ENCODE peak calls at places on chromosomes 12 and 14, in six cellular contexts. O, L, U, J, Q and F are unnamed samples.

GRCh38 chr12:132407525-132407924 is 78.1 kb upstream of the GALNT9 start:
- DNase-seq in O (no peak), L (peak; percentile 47), U (no peak), J (no peak), Q (no peak), F (no peak)

GRCh38 chr12:92949466-92949865 is 20.4 kb upstream of the EEA1 start:
- DNase-seq in O (no peak), L (no peak), U (no peak), J (no peak), Q (no peak), F (no peak)

GRCh38 chr14:96198430-96199133 is 6.1 kb upstream of the BDKRB2 start:
- DNase-seq in O (no peak), L (no peak), U (no peak), J (no peak), Q (no peak), F (no peak)

GRCh38 chr12:95881331-95881955 is 22.7 kb downstream of the SNRPF start:
- DNase-seq in O (no peak), L (no peak), U (no peak), J (no peak), Q (no peak), F (no peak)

GRCh38 chr14:64060648-64061096 is 207.9 kb downstream of the SYNE2 start:
- DNase-seq in O (no peak), L (peak; percentile 5), U (peak; percentile 50), J (peak; percentile 35), Q (peak; percentile 34), F (no peak)

GRCh38 chr12:14999421-15000047 is 26.7 kb downstream of the PDE6H start:
- DNase-seq in O (no peak), L (no peak), U (no peak), J (no peak), Q (no peak), F (no peak)

GRCh38 chr14:69880851-69881250 is 1.6 kb downstream of the SMOC1 start:
- DNase-seq in O (no peak), L (no peak), U (no peak), J (no peak), Q (no peak), F (no peak)

GRCh38 chr14:80615831-80616230 is 325.7 kb downstream of the CEP128 start:
- DNase-seq in O (no peak), L (no peak), U (no peak), J (no peak), Q (no peak), F (no peak)

GRCh38 chr14:65072256-65072655 is 30.1 kb downstream of the MAX start:
- DNase-seq in O (no peak), L (no peak), U (no peak), J (no peak), Q (no peak), F (no peak)

GRCh38 chr12:114794049-114794558 is 110.1 kb upstream of the TBX3 start:
- DNase-seq in O (no peak), L (peak; percentile 23), U (no peak), J (no peak), Q (no peak), F (no peak)

GRCh38 chr12:47881826-47882427 is 22.9 kb downstream of the VDR start:
- DNase-seq in O (peak; percentile 28), L (no peak), U (peak; percentile 78), J (no peak), Q (peak; percentile 20), F (no peak)

GRCh38 chr12:49674318-49674985 is 32.8 kb downstream of the FMNL3 start:
- DNase-seq in O (no peak), L (no peak), U (peak; percentile 34), J (no peak), Q (no peak), F (no peak)

GRCh38 chr12:51209259-51209658 is 8.6 kb downstream of the POU6F1 start:
- DNase-seq in O (no peak), L (no peak), U (no peak), J (no peak), Q (no peak), F (no peak)

GRCh38 chr12:3632256-3633240 is 120.4 kb downstream of the CRACR2A start:
- DNase-seq in O (no peak), L (no peak), U (no peak), J (no peak), Q (no peak), F (no peak)

GRCh38 chr14:104876251-104876699 is 11.2 kb downstream of the CEP170B start:
- DNase-seq in O (no peak), L (peak; percentile 86), U (no peak), J (peak; percentile 23), Q (peak; percentile 69), F (no peak)

GRCh38 chr12:113867258-113867657 is 98.9 kb downstream of the RBM19 start:
- DNase-seq in O (no peak), L (peak; percentile 56), U (no peak), J (no peak), Q (peak; percentile 27), F (no peak)

GRCh38 chr14:100557658-100558057 is 29.6 kb downstream of the BEGAIN start:
- DNase-seq in O (no peak), L (no peak), U (peak; percentile 65), J (no peak), Q (no peak), F (no peak)

GRCh38 chr12:60977966-60978365 is 1282.2 kb upstream of the USP15 start:
- DNase-seq in O (no peak), L (no peak), U (no peak), J (no peak), Q (no peak), F (no peak)
- TF ChIP-seq CTCF in O (no peak), L (no peak), U (no peak), J (peak; percentile 37), Q (no peak), F (no peak)

GRCh38 chr12:121011820-121012219 is 4.5 kb downstream of the C12orf43 start:
- DNase-seq in O (no peak), L (no peak), U (no peak), J (no peak), Q (no peak), F (no peak)

GRCh38 chr12:121018860-121019259 is 2.6 kb upstream of the C12orf43 start:
- DNase-seq in O (no peak), L (no peak), U (no peak), J (no peak), Q (no peak), F (no peak)

GRCh38 chr12:121013715-121014114 is 2.6 kb downstream of the C12orf43 start:
- DNase-seq in O (no peak), L (no peak), U (no peak), J (no peak), Q (peak; percentile 37), F (no peak)

GRCh38 chr12:121017966-121018491 is 1.7 kb upstream of the C12orf43 start:
- DNase-seq in O (no peak), L (peak; percentile 47), U (no peak), J (no peak), Q (no peak), F (no peak)

GRCh38 chr12:121015825-121016766 is at the start of gene C12orf43:
- DNase-seq in O (peak; percentile 90), L (peak; percentile 90), U (peak; percentile 97), J (peak; percentile 87), Q (peak; percentile 92), F (peak; percentile 92)
- TF ChIP-seq POLR2A in O (peak; percentile 32), L (peak; percentile 87), U (no peak), J (peak; percentile 57), Q (peak; percentile 76), F (no peak)

GRCh38 chr12:46676797-46677520 is 148.8 kb downstream of the SLC38A4 start:
- DNase-seq in O (no peak), L (no peak), U (no peak), J (no peak), Q (no peak), F (no peak)

GRCh38 chr12:46676396-46676795 is 149.4 kb downstream of the SLC38A4 start:
- DNase-seq in O (no peak), L (no peak), U (no peak), J (no peak), Q (no peak), F (no peak)

GRCh38 chr12:46679754-46680153 is 146.0 kb downstream of the SLC38A4 start:
- DNase-seq in O (no peak), L (no peak), U (no peak), J (no peak), Q (no peak), F (no peak)

GRCh38 chr12:46678441-46678840 is 147.4 kb downstream of the SLC38A4 start:
- DNase-seq in O (no peak), L (no peak), U (no peak), J (no peak), Q (no peak), F (no peak)

GRCh38 chr12:46677749-46678148 is 148.0 kb downstream of the SLC38A4 start:
- DNase-seq in O (no peak), L (no peak), U (no peak), J (no peak), Q (peak; percentile 70), F (no peak)
- TF ChIP-seq CTCF in O (peak; percentile 42), L (peak; percentile 41), U (peak; percentile 32), J (peak; percentile 10), Q (peak; percentile 76), F (no peak)

GRCh38 chr14:84885061-84885460 is 644.9 kb upstream of the FLRT2 start:
- DNase-seq in O (no peak), L (no peak), U (no peak), J (no peak), Q (no peak), F (no peak)

GRCh38 chr14:84877061-84877460 is 652.9 kb upstream of the FLRT2 start:
- DNase-seq in O (no peak), L (no peak), U (no peak), J (no peak), Q (no peak), F (no peak)

DNA sequence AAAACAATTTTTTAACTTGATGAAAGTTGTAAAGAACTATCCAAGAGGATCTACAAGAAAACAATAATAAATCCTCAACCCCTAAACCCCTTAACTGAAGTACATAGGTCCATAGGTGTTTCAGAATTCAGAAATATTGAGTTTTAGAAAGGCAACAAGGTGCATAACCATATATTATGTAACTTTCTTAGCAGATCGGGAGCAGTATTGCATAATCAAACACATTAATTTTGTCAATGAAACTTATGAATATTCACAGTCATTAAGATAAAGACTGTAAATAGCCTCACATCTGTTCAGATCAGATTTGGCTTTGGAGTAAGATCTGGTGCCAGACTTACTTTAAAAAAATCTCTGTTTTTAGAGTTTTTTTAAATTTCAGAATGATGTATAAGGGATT is 647.1 kb upstream of the FLRT2 start:
- DNase-seq in O (no peak), L (no peak), U (no peak), J (no peak), Q (no peak), F (no peak)
- TF ChIP-seq POLR2A in O (no peak), L (no peak), U (no peak), J (no peak), Q (no peak), F (no peak)

GRCh38 chr12:17214910-17215309 is 608.9 kb upstream of the LMO3 start:
- DNase-seq in O (no peak), L (no peak), U (no peak), J (no peak), Q (no peak), F (no peak)

GRCh38 chr12:17216156-17216555 is 610.2 kb upstream of the LMO3 start:
- DNase-seq in O (no peak), L (no peak), U (no peak), J (no peak), Q (no peak), F (no peak)

DNA sequence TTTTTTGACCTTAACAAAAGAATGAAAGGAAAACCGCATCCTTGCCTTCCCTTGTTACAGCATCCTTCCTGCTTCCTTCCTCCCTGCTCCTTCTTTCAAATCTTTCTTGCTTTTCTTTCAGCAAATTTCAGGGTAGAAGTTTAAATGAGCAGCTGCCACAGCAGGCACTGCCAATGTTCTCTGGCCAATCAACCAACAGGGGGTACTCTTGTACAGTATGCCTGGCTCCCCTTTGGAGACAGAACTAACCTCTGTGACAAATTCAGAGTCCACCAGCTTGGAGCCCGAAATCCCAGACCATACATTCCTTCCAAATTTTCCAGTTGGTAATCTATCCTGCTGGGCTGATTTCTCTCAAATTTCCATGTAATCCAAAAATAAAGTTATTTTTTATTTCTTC is 609.8 kb upstream of the LMO3 start:
- DNase-seq in O (no peak), L (no peak), U (no peak), J (no peak), Q (peak; percentile 45), F (no peak)
- TF ChIP-seq CTCF in O (no peak), L (no peak), U (no peak), J (no peak), Q (peak; percentile 52), F (no peak)